ENCODE peak calls at places on chromosomes 2 and 18, in seven cellular contexts. One of them, this sample, is unnamed.

GRCh38 chr2:104889261-104890091 is 35.6 kb downstream of the POU3F3 start:
- DNase-seq in tibial nerve: no peak
- DNase-seq in body of pancreas: no peak
- DNase-seq in heart left ventricle: no peak
- DNase-seq in right lobe of liver: no peak
- DNase-seq in IMR-90: no peak
- DNase-seq in stomach: no peak
- DNase-seq in this sample: no peak

GRCh38 chr2:237257471-237257951 is 156.5 kb downstream of the COL6A3 start:
- DNase-seq in tibial nerve: no peak
- DNase-seq in body of pancreas: no peak
- DNase-seq in heart left ventricle: no peak
- DNase-seq in right lobe of liver: no peak
- DNase-seq in IMR-90: peak
- DNase-seq in stomach: no peak
- DNase-seq in this sample: no peak

GRCh38 chr2:9914384-9915065 is 37.0 kb upstream of the GRHL1 start:
- DNase-seq in tibial nerve: no peak
- DNase-seq in body of pancreas: no peak
- DNase-seq in heart left ventricle: no peak
- DNase-seq in right lobe of liver: no peak
- DNase-seq in IMR-90: peak
- DNase-seq in stomach: no peak
- DNase-seq in this sample: no peak

GRCh38 chr2:240213476-240214391 is 73.3 kb upstream of the OTOS start:
- DNase-seq in tibial nerve: no peak
- DNase-seq in body of pancreas: peak
- DNase-seq in heart left ventricle: peak
- DNase-seq in right lobe of liver: peak
- DNase-seq in IMR-90: no peak
- DNase-seq in stomach: no peak
- DNase-seq in this sample: no peak

GRCh38 chr2:240930096-240930630 is 24.0 kb downstream of the CROCC2 start:
- DNase-seq in tibial nerve: no peak
- DNase-seq in body of pancreas: no peak
- DNase-seq in heart left ventricle: no peak
- DNase-seq in right lobe of liver: peak
- DNase-seq in IMR-90: no peak
- DNase-seq in stomach: peak
- DNase-seq in this sample: no peak

GRCh38 chr2:128868686-128869551 is 550.3 kb upstream of the HS6ST1 start:
- DNase-seq in tibial nerve: no peak
- DNase-seq in body of pancreas: no peak
- DNase-seq in heart left ventricle: no peak
- DNase-seq in right lobe of liver: no peak
- DNase-seq in IMR-90: no peak
- DNase-seq in stomach: no peak
- DNase-seq in this sample: no peak

GRCh38 chr2:19973471-19973870 is 16.4 kb downstream of the WDR35 start:
- DNase-seq in tibial nerve: no peak
- DNase-seq in body of pancreas: no peak
- DNase-seq in heart left ventricle: no peak
- DNase-seq in right lobe of liver: no peak
- DNase-seq in IMR-90: no peak
- DNase-seq in stomach: no peak
- DNase-seq in this sample: no peak

GRCh38 chr2:232689152-232689910 is 7.8 kb upstream of the GIGYF2 start:
- DNase-seq in tibial nerve: no peak
- DNase-seq in body of pancreas: peak
- DNase-seq in heart left ventricle: peak
- DNase-seq in right lobe of liver: peak
- DNase-seq in IMR-90: peak
- DNase-seq in stomach: no peak
- DNase-seq in this sample: no peak

GRCh38 chr2:213232649-213233437 is 51.4 kb upstream of the SPAG16 start:
- DNase-seq in tibial nerve: no peak
- DNase-seq in body of pancreas: no peak
- DNase-seq in heart left ventricle: no peak
- DNase-seq in right lobe of liver: no peak
- DNase-seq in IMR-90: peak
- DNase-seq in stomach: no peak
- DNase-seq in this sample: no peak

GRCh38 chr2:130819226-130819914 is 17.3 kb upstream of the ARHGEF4 start:
- DNase-seq in tibial nerve: no peak
- DNase-seq in body of pancreas: no peak
- DNase-seq in heart left ventricle: no peak
- DNase-seq in right lobe of liver: no peak
- DNase-seq in IMR-90: no peak
- DNase-seq in stomach: no peak
- DNase-seq in this sample: no peak

GRCh38 chr2:172977330-172978052 is 98.2 kb upstream of the MAP3K20 start:
- DNase-seq in tibial nerve: no peak
- DNase-seq in body of pancreas: no peak
- DNase-seq in heart left ventricle: no peak
- DNase-seq in right lobe of liver: no peak
- DNase-seq in IMR-90: no peak
- DNase-seq in stomach: no peak
- DNase-seq in this sample: peak

GRCh38 chr18:50232419-50232818 is 33.9 kb downstream of the CFAP53 start:
- DNase-seq in tibial nerve: no peak
- DNase-seq in body of pancreas: no peak
- DNase-seq in heart left ventricle: no peak
- DNase-seq in right lobe of liver: no peak
- DNase-seq in IMR-90: no peak
- DNase-seq in stomach: no peak
- DNase-seq in this sample: no peak

GRCh38 chr2:10278029-10278762 is 24.5 kb upstream of the HPCAL1 start:
- DNase-seq in tibial nerve: peak
- DNase-seq in body of pancreas: peak
- DNase-seq in heart left ventricle: peak
- DNase-seq in right lobe of liver: peak
- DNase-seq in IMR-90: peak
- DNase-seq in stomach: no peak
- DNase-seq in this sample: peak

GRCh38 chr2:112644155-112644932 is 1.4 kb upstream of the SLC20A1 start:
- DNase-seq in tibial nerve: no peak
- DNase-seq in body of pancreas: peak
- DNase-seq in heart left ventricle: no peak
- DNase-seq in right lobe of liver: peak
- DNase-seq in IMR-90: no peak
- DNase-seq in stomach: no peak
- DNase-seq in this sample: no peak
- TF ChIP-seq POLR2A in tibial nerve: no peak
- TF ChIP-seq POLR2A in body of pancreas: no peak
- TF ChIP-seq POLR2A in heart left ventricle: no peak
- TF ChIP-seq POLR2A in right lobe of liver: peak
- TF ChIP-seq POLR2A in IMR-90: no peak
- TF ChIP-seq POLR2A in stomach: no peak
- TF ChIP-seq POLR2A in this sample: no peak

DNA sequence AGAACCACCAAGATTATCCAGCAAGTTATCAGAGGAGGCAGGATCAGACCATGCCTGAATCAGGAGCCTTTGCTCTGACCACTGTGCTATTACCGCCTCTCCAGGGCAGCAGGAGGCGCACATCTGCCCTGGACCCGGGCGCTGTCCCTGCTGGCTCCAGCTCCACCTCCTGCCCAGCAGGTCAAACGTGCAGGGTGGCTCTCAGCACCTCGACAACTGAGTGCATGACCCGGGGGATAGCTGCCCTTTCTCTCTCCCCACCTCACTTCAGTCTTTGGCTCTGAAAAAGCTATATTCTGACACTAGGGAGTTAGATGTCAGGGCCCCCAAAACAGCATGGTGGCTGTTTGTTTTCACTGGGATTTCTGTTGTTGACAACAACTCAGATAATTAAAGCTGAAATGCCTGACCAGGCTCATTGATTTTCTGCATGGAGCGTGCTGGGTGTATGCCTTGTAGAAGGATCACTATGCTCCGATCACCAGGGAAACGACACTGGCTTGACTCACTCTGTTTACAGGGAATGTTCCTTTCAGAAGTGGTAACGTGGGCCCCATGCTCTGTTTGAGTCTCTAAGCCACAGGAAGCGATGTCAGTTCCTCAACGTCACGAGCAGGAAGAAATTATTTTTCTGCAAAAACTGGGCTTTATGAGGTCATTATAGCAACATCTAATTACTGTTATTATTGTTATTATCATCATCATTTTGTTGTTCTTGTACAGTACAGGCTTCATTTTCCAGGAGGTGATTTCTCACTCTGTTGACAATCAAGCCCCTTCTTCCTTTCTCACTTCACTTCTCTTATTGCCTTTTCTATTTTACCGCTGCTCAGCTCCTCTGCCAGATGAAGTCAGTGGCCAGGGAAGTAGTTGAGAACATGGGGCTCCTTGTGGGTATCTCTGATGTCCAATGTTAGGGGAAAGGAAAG is 125.6 kb downstream of the PLB1 start:
- DNase-seq in tibial nerve: peak
- DNase-seq in body of pancreas: peak
- DNase-seq in heart left ventricle: peak
- DNase-seq in right lobe of liver: peak
- DNase-seq in IMR-90: peak
- DNase-seq in stomach: peak
- DNase-seq in this sample: peak
- H3K4me3 ChIP-seq in tibial nerve: no peak
- H3K4me3 ChIP-seq in body of pancreas: no peak
- H3K4me3 ChIP-seq in heart left ventricle: no peak
- H3K4me3 ChIP-seq in right lobe of liver: no peak
- H3K4me3 ChIP-seq in IMR-90: no peak
- H3K4me3 ChIP-seq in stomach: no peak
- H3K4me3 ChIP-seq in this sample: no peak

GRCh38 chr18:46720092-46720491 is 36.8 kb downstream of the ST8SIA5 start:
- DNase-seq in tibial nerve: no peak
- DNase-seq in body of pancreas: no peak
- DNase-seq in heart left ventricle: no peak
- DNase-seq in right lobe of liver: no peak
- DNase-seq in IMR-90: no peak
- DNase-seq in stomach: no peak
- DNase-seq in this sample: no peak

GRCh38 chr18:46718501-46719341 is 38.1 kb downstream of the ST8SIA5 start:
- DNase-seq in tibial nerve: no peak
- DNase-seq in body of pancreas: no peak
- DNase-seq in heart left ventricle: no peak
- DNase-seq in right lobe of liver: no peak
- DNase-seq in IMR-90: peak
- DNase-seq in stomach: no peak
- DNase-seq in this sample: no peak

GRCh38 chr18:46720521-46720920 is 36.3 kb downstream of the ST8SIA5 start:
- DNase-seq in tibial nerve: no peak
- DNase-seq in body of pancreas: no peak
- DNase-seq in heart left ventricle: no peak
- DNase-seq in right lobe of liver: no peak
- DNase-seq in IMR-90: no peak
- DNase-seq in stomach: no peak
- DNase-seq in this sample: no peak

GRCh38 chr18:46721331-46721730 is 35.5 kb downstream of the ST8SIA5 start:
- DNase-seq in tibial nerve: no peak
- DNase-seq in body of pancreas: no peak
- DNase-seq in heart left ventricle: no peak
- DNase-seq in right lobe of liver: no peak
- DNase-seq in IMR-90: no peak
- DNase-seq in stomach: no peak
- DNase-seq in this sample: no peak

GRCh38 chr18:46719388-46719787 is 37.5 kb downstream of the ST8SIA5 start:
- DNase-seq in tibial nerve: no peak
- DNase-seq in body of pancreas: no peak
- DNase-seq in heart left ventricle: no peak
- DNase-seq in right lobe of liver: no peak
- DNase-seq in IMR-90: no peak
- DNase-seq in stomach: no peak
- DNase-seq in this sample: no peak
- H3K27ac ChIP-seq in tibial nerve: no peak
- H3K27ac ChIP-seq in body of pancreas: no peak
- H3K27ac ChIP-seq in heart left ventricle: no peak
- H3K27ac ChIP-seq in right lobe of liver: no peak
- H3K27ac ChIP-seq in IMR-90: no peak
- H3K27ac ChIP-seq in stomach: no peak
- H3K27ac ChIP-seq in this sample: no peak

DNA sequence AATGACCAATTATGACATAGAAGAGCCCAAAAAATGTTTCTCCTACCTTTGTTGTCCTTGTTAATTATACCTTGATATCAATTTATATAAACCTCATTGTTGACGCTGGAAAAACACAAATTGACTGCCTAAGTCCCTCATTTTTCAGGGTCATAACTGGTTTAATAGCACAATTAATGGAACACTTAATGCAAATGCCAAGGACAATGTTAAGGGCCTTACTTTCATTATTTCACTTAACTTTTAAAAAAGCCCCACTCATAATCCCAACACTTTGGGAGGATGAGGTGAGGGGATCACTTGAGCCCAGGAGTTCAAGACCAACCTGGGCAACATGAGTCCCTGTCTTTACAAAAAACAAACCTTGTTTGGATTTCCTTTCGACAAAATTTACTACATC is 3.5 kb upstream of the STPG4 start:
- DNase-seq in tibial nerve: no peak
- DNase-seq in body of pancreas: no peak
- DNase-seq in heart left ventricle: no peak
- DNase-seq in right lobe of liver: no peak
- DNase-seq in IMR-90: no peak
- DNase-seq in stomach: no peak
- DNase-seq in this sample: no peak
- TF ChIP-seq POLR2A in tibial nerve: no peak
- TF ChIP-seq POLR2A in body of pancreas: no peak
- TF ChIP-seq POLR2A in heart left ventricle: no peak
- TF ChIP-seq POLR2A in right lobe of liver: no peak
- TF ChIP-seq POLR2A in IMR-90: no peak
- TF ChIP-seq POLR2A in stomach: no peak
- TF ChIP-seq POLR2A in this sample: no peak

GRCh38 chr2:99554238-99554637 is 64.4 kb upstream of the REV1 start:
- DNase-seq in tibial nerve: no peak
- DNase-seq in body of pancreas: no peak
- DNase-seq in heart left ventricle: no peak
- DNase-seq in right lobe of liver: no peak
- DNase-seq in IMR-90: no peak
- DNase-seq in stomach: no peak
- DNase-seq in this sample: no peak
- H3K4me3 ChIP-seq in tibial nerve: no peak
- H3K4me3 ChIP-seq in body of pancreas: no peak
- H3K4me3 ChIP-seq in heart left ventricle: no peak
- H3K4me3 ChIP-seq in right lobe of liver: no peak
- H3K4me3 ChIP-seq in IMR-90: no peak
- H3K4me3 ChIP-seq in stomach: no peak
- H3K4me3 ChIP-seq in this sample: no peak

GRCh38 chr2:37324786-37325624 is at the start of gene PRKD3:
- DNase-seq in tibial nerve: peak
- DNase-seq in body of pancreas: no peak
- DNase-seq in heart left ventricle: no peak
- DNase-seq in right lobe of liver: no peak
- DNase-seq in IMR-90: peak
- DNase-seq in stomach: peak
- DNase-seq in this sample: peak
- H3K27ac ChIP-seq in tibial nerve: peak
- H3K27ac ChIP-seq in body of pancreas: peak
- H3K27ac ChIP-seq in heart left ventricle: peak
- H3K27ac ChIP-seq in right lobe of liver: peak
- H3K27ac ChIP-seq in IMR-90: peak
- H3K27ac ChIP-seq in stomach: peak
- H3K27ac ChIP-seq in this sample: peak

This sample was measured in uterus.